ENCODE peak calls at places on chromosomes 1 and 21, in nine cellular contexts. X is endodermal cell; Q is CD4-positive, alpha-beta T cell; I is MCF 10A; G is thoracic aorta; D is RWPE1; L is lower leg skin; A is cardiac muscle cell; F is fibroblast of lung. M is an unnamed sample.

GRCh38 chr1:162876751-162877150 is 15.8 kb upstream of the CCDC190 start:
- DNase-seq in X (no peak), Q (no peak), I (no peak), G (no peak), D (no peak), L (no peak), A (no peak), F (no peak), M (no peak)

GRCh38 chr1:150550222-150551048 is 1.2 kb downstream of the ADAMTSL4 start:
- DNase-seq in X (peak), Q (no peak), I (peak), G (no peak), D (no peak), L (no peak), A (no peak), F (peak), M (no peak)

GRCh38 chr1:27992271-27992670 is 32.5 kb downstream of the XKR8 start:
- DNase-seq in X (no peak), Q (peak), I (no peak), G (no peak), D (no peak), L (no peak), A (no peak), F (no peak), M (no peak)

GRCh38 chr1:88741413-88741812 is 57.3 kb downstream of the PKN2 start:
- DNase-seq in X (no peak), Q (no peak), I (peak), G (no peak), D (peak), L (no peak), A (peak), F (peak), M (no peak)

GRCh38 chr1:56501888-56502287 is 77.5 kb downstream of the PLPP3 start:
- DNase-seq in X (no peak), Q (no peak), I (no peak), G (no peak), D (no peak), L (no peak), A (no peak), F (no peak), M (no peak)

GRCh38 chr1:165216254-165216653 is 140.3 kb downstream of the LMX1A start:
- DNase-seq in X (peak), Q (no peak), I (no peak), G (no peak), D (no peak), L (no peak), A (no peak), F (no peak), M (no peak)

GRCh38 chr1:115838805-115839705 is 1.9 kb downstream of the NHLH2 start:
- DNase-seq in X (peak), Q (no peak), I (peak), G (no peak), D (peak), L (peak), A (no peak), F (no peak), M (peak)

GRCh38 chr1:154626456-154627246 is 18.7 kb upstream of the ADAR start:
- DNase-seq in X (no peak), Q (no peak), I (peak), G (no peak), D (no peak), L (no peak), A (no peak), F (no peak), M (no peak)

GRCh38 chr1:14476170-14476955 is 122.1 kb upstream of the KAZN start:
- DNase-seq in X (no peak), Q (no peak), I (peak), G (no peak), D (no peak), L (no peak), A (peak), F (no peak), M (no peak)

GRCh38 chr1:67170751-67171573 is 4.7 kb downstream of the IL23R start:
- DNase-seq in X (no peak), Q (no peak), I (no peak), G (no peak), D (no peak), L (no peak), A (no peak), F (no peak), M (no peak)

GRCh38 chr21:31731112-31731801 is 661 bp downstream of the SCAF4 start:
- DNase-seq in X (peak), Q (peak), I (no peak), G (no peak), D (peak), L (peak), A (peak), F (peak), M (peak)

GRCh38 chr21:42676799-42677198 is 23.4 kb downstream of the PDE9A start:
- DNase-seq in X (no peak), Q (no peak), I (no peak), G (no peak), D (no peak), L (no peak), A (no peak), F (no peak), M (no peak)

GRCh38 chr1:19597463-19598309 is 46.4 kb upstream of the NBL1 start:
- DNase-seq in X (peak), Q (no peak), I (peak), G (no peak), D (peak), L (peak), A (peak), F (peak), M (no peak)

GRCh38 chr21:33026878-33027400 is 1.2 kb downstream of the OLIG2 start:
- DNase-seq in X (peak), Q (no peak), I (no peak), G (no peak), D (no peak), L (peak), A (no peak), F (no peak), M (no peak)

GRCh38 chr1:179754031-179754624 is 11.0 kb downstream of the FAM163A start:
- DNase-seq in X (no peak), Q (no peak), I (peak), G (no peak), D (peak), L (peak), A (peak), F (peak), M (no peak)

GRCh38 chr21:42514883-42515228 is 1.2 kb downstream of the SLC37A1 start:
- DNase-seq in X (no peak), Q (no peak), I (no peak), G (no peak), D (no peak), L (no peak), A (no peak), F (no peak), M (no peak)

GRCh38 chr1:206464456-206464964 is 5.8 kb upstream of the IKBKE start:
- DNase-seq in X (no peak), Q (no peak), I (peak), G (no peak), D (peak), L (no peak), A (peak), F (peak), M (no peak)

GRCh38 chr1:100323428-100324106 is 28.7 kb upstream of the CDC14A start:
- DNase-seq in X (no peak), Q (no peak), I (no peak), G (no peak), D (no peak), L (no peak), A (peak), F (no peak), M (no peak)

GRCh38 chr1:28062806-28063205 is 25.6 kb downstream of the EYA3 start:
- DNase-seq in X (no peak), Q (peak), I (peak), G (no peak), D (no peak), L (no peak), A (peak), F (no peak), M (no peak)

GRCh38 chr1:44390277-44390676 is 14.8 kb upstream of the RNF220 start:
- DNase-seq in X (no peak), Q (no peak), I (peak), G (no peak), D (no peak), L (no peak), A (peak), F (peak), M (no peak)

GRCh38 chr1:48203287-48203900 is 19.1 kb upstream of the SLC5A9 start:
- DNase-seq in X (peak), Q (no peak), I (peak), G (no peak), D (peak), L (no peak), A (peak), F (peak), M (no peak)

GRCh38 chr1:32897082-32898049 is 3.8 kb downstream of the TMEM54 start:
- DNase-seq in X (no peak), Q (no peak), I (no peak), G (no peak), D (no peak), L (no peak), A (no peak), F (no peak), M (no peak)

GRCh38 chr21:15390049-15390448 is 325.2 kb upstream of the NRIP1 start:
- DNase-seq in X (no peak), Q (no peak), I (peak), G (no peak), D (peak), L (no peak), A (no peak), F (no peak), M (no peak)

GRCh38 chr1:171653796-171654704 is 1.6 kb upstream of the MYOC start:
- DNase-seq in X (no peak), Q (no peak), I (no peak), G (no peak), D (no peak), L (no peak), A (peak), F (peak), M (no peak)

GRCh38 chr1:246329900-246330299 is 177.2 kb downstream of the SMYD3 start:
- DNase-seq in X (no peak), Q (no peak), I (no peak), G (no peak), D (no peak), L (no peak), A (no peak), F (no peak), M (no peak)
- TF ChIP-seq CTCF in X (no peak), Q (no peak), I (no peak), G (no peak), D (no peak), L (no peak), A (no peak), F (no peak), M (no peak)

GRCh38 chr1:229271448-229272120 is 673 bp downstream of the RAB4A start:
- DNase-seq in X (no peak), Q (peak), I (peak), G (no peak), D (no peak), L (no peak), A (peak), F (peak), M (no peak)
- TF ChIP-seq CTCF in X (no peak), Q (peak), I (no peak), G (no peak), D (peak), L (no peak), A (peak), F (no peak), M (peak)

GRCh38 chr1:45687753-45688737 is at the start of gene TMEM69:
- DNase-seq in X (peak), Q (peak), I (peak), G (peak), D (peak), L (peak), A (peak), F (peak), M (peak)
- TF ChIP-seq CTCF in X (peak), Q (no peak), I (peak), G (peak), D (no peak), L (peak), A (no peak), F (no peak), M (peak)

GRCh38 chr1:170448661-170449158 is 83.3 kb upstream of the GORAB start:
- DNase-seq in X (no peak), Q (no peak), I (no peak), G (no peak), D (no peak), L (no peak), A (no peak), F (no peak), M (no peak)
- TF ChIP-seq CTCF in X (no peak), Q (no peak), I (no peak), G (no peak), D (no peak), L (no peak), A (no peak), F (no peak), M (no peak)